ENCODE peak calls at places on chromosome 16, in five cellular contexts. L is WTC11, X is BJ, C is colonic mucosa, Q is tibial artery. U is an unnamed sample.
A peak's percentile ranks its signal among the peaks of the same experiment; 100 is the strongest.

GRCh38 chr16:5496013-5496412 is 398.4 kb upstream of the EEF2KMT start:
- DNase-seq in X (no peak), Q (no peak), L (no peak), C (no peak), U (no peak)

GRCh38 chr16:20385844-20386832 is 18.4 kb downstream of the PDILT start:
- DNase-seq in C (peak; percentile 65), Q (peak; percentile 69), X (no peak), L (peak; percentile 87), U (no peak)

GRCh38 chr16:86513471-86514277 is 3.3 kb downstream of the FOXF1 start:
- DNase-seq in X (no peak), L (no peak), Q (no peak), C (no peak), U (no peak)

GRCh38 chr16:85210423-85211169 is 98.3 kb upstream of the CIBAR2 start:
- DNase-seq in Q (no peak), L (no peak), C (no peak), X (no peak), U (peak; percentile 51)

GRCh38 chr16:67181346-67181745 is 2.4 kb downstream of the MATCAP1 start:
- DNase-seq in Q (no peak), X (no peak), C (no peak), L (no peak), U (no peak)

GRCh38 chr16:85535352-85536072 is 77.6 kb upstream of the GSE1 start:
- DNase-seq in C (peak; percentile 86), Q (no peak), L (no peak), X (no peak), U (no peak)

GRCh38 chr16:68893710-68894705 is 50.7 kb downstream of the TANGO6 start:
- DNase-seq in L (peak; percentile 46), C (no peak), X (no peak), Q (no peak), U (peak; percentile 7)

GRCh38 chr16:85536073-85536410 is 77.1 kb upstream of the GSE1 start:
- DNase-seq in Q (no peak), C (no peak), X (no peak), L (no peak), U (no peak)

GRCh38 chr16:10138881-10139280 is 43.3 kb downstream of the GRIN2A start:
- DNase-seq in Q (no peak), C (no peak), X (no peak), L (no peak), U (no peak)

GRCh38 chr16:10256855-10257641 is 74.8 kb upstream of the GRIN2A start:
- DNase-seq in C (peak; percentile 27), X (no peak), Q (no peak), L (peak; percentile 66), U (no peak)

GRCh38 chr16:57042157-57043111 is 49.9 kb upstream of the CPNE2 start:
- DNase-seq in C (no peak), Q (no peak), L (no peak), X (no peak), U (peak; percentile 58)

GRCh38 chr16:84501077-84501735 is 3.3 kb downstream of the MEAK7 start:
- DNase-seq in X (no peak), L (no peak), Q (peak; percentile 61), C (no peak), U (peak; percentile 56)

GRCh38 chr16:10878644-10879498 is 1.9 kb downstream of the CIITA start:
- DNase-seq in L (peak; percentile 26), Q (peak; percentile 76), C (peak; percentile 67), X (no peak), U (no peak)

GRCh38 chr16:89707695-89708094 is 6.2 kb upstream of the SPATA2L start:
- DNase-seq in Q (no peak), L (no peak), X (no peak), C (no peak), U (no peak)

GRCh38 chr16:17367932-17368331 is 102.8 kb downstream of the XYLT1 start:
- DNase-seq in L (peak; percentile 82), C (no peak), Q (no peak), X (no peak), U (no peak)

GRCh38 chr16:88941933-88942909 is 34.8 kb downstream of the CBFA2T3 start:
- DNase-seq in Q (no peak), C (peak; percentile 47), L (peak; percentile 83), X (no peak), U (no peak)

GRCh38 chr16:70395345-70395901 is 43.5 kb downstream of the ST3GAL2 start:
- DNase-seq in L (peak; percentile 93), X (no peak), Q (peak; percentile 75), C (peak; percentile 90), U (no peak)

GRCh38 chr16:59527206-59527997 is 793.3 kb upstream of the GOT2 start:
- DNase-seq in C (no peak), X (peak; percentile 91), L (no peak), Q (no peak), U (no peak)

GRCh38 chr16:78324649-78325274 is 225.3 kb downstream of the WWOX start:
- DNase-seq in X (no peak), C (no peak), Q (no peak), L (no peak), U (no peak)

GRCh38 chr16:11224894-11225676 is 30.9 kb downstream of the SOCS1 start:
- DNase-seq in L (no peak), X (no peak), C (peak; percentile 33), Q (no peak), U (no peak)

GRCh38 chr16:79843631-79844043 is 243.1 kb upstream of the MAF start:
- DNase-seq in Q (no peak), C (no peak), L (no peak), X (no peak), U (no peak)

GRCh38 chr16:67782567-67783352 is 23.6 kb downstream of the RANBP10 start:
- DNase-seq in Q (no peak), X (no peak), C (no peak), L (no peak), U (no peak)

GRCh38 chr16:89317729-89318429 is 100.4 kb downstream of the ZNF778 start:
- DNase-seq in X (no peak), C (peak; percentile 55), L (no peak), Q (no peak), U (no peak)

GRCh38 chr16:89764711-89765201 is 43.4 kb downstream of the ZNF276 start:
- DNase-seq in Q (peak; percentile 76), X (no peak), L (no peak), C (peak; percentile 75), U (no peak)

GRCh38 chr16:11047057-11047456 is 102.7 kb downstream of the CLEC16A start:
- DNase-seq in C (no peak), L (no peak), X (peak; percentile 68), Q (no peak), U (no peak)

GRCh38 chr16:65543781-65544740 is 422.2 kb upstream of the CDH11 start:
- DNase-seq in Q (no peak), C (no peak), X (no peak), L (no peak), U (no peak)

GRCh38 chr16:24071990-24072389 is 184.1 kb upstream of the CACNG3 start:
- DNase-seq in C (no peak), Q (no peak), X (no peak), L (no peak), U (no peak)

GRCh38 chr16:4624827-4625616 is 396 bp downstream of the MGRN1 start:
- DNase-seq in X (no peak), L (peak; percentile 76), C (peak; percentile 71), Q (peak; percentile 81), U (no peak)

GRCh38 chr16:74871608-74872007 is 97.0 kb upstream of the FA2H start:
- DNase-seq in X (no peak), L (peak; percentile 71), Q (no peak), C (no peak), U (no peak)

GRCh38 chr16:78235876-78236275 is 136.4 kb downstream of the WWOX start:
- DNase-seq in L (no peak), C (no peak), X (no peak), Q (no peak), U (no peak)

GRCh38 chr16:68396481-68396880 is 51.8 kb downstream of the SMPD3 start:
- DNase-seq in Q (no peak), L (no peak), C (peak; percentile 70), X (no peak), U (no peak)

GRCh38 chr16:4660454-4661007 is 32.8 kb upstream of the NUDT16L1 start:
- DNase-seq in C (no peak), X (no peak), Q (peak; percentile 71), L (no peak), U (peak; percentile 76)

GRCh38 chr16:67939507-67940435 is 3.1 kb upstream of the PSMB10 start:
- DNase-seq in C (peak; percentile 72), Q (no peak), X (no peak), L (no peak), U (no peak)

GRCh38 chr16:86306811-86307517 is 203.4 kb upstream of the FOXF1 start:
- DNase-seq in X (peak; percentile 60), Q (no peak), L (no peak), C (no peak), U (no peak)

GRCh38 chr16:67666538-67667433 is at the start of the genes C16orf86 and ENKD1:
- DNase-seq in C (peak; percentile 83), Q (peak; percentile 91), L (peak; percentile 87), X (no peak), U (peak; percentile 34)

GRCh38 chr16:3283525-3284447 is 495 bp downstream of the ZNF263 start:
- DNase-seq in X (no peak), Q (peak; percentile 56), C (no peak), L (peak; percentile 20), U (no peak)

GRCh38 chr16:11502239-11502638 is 84.5 kb downstream of the LITAF start:
- DNase-seq in Q (no peak), L (no peak), C (no peak), X (no peak), U (no peak)

GRCh38 chr16:50103764-50104163 is 38.0 kb downstream of the HEATR3 start:
- DNase-seq in C (no peak), Q (no peak), L (no peak), X (no peak), U (peak; percentile 56)

GRCh38 chr16:29842732-29843346 is 20.2 kb downstream of the CDIPT start:
- DNase-seq in Q (no peak), L (no peak), X (no peak), C (no peak), U (no peak)
- TF ChIP-seq CTCF in Q (no peak), L (no peak), X (no peak), C (no peak), U (no peak)

GRCh38 chr16:893360-893759 is 77.4 kb downstream of the LMF1 start:
- DNase-seq in C (no peak), L (no peak), Q (no peak), X (no peak), U (no peak)
- TF ChIP-seq CTCF in C (no peak), L (no peak), Q (no peak), X (no peak), U (no peak)

GRCh38 chr16:58462997-58463891 is 36.7 kb upstream of the NDRG4 start:
- DNase-seq in X (no peak), Q (no peak), L (peak; percentile 36), C (no peak), U (no peak)

GRCh38 chr16:58466396-58466795 is 33.5 kb upstream of the NDRG4 start:
- DNase-seq in C (no peak), L (no peak), X (no peak), Q (no peak), U (no peak)

GRCh38 chr16:58465817-58466216 is 34.1 kb upstream of the NDRG4 start:
- DNase-seq in X (no peak), Q (no peak), C (no peak), L (no peak), U (no peak)

GRCh38 chr16:58464047-58464915 is 35.7 kb upstream of the NDRG4 start:
- DNase-seq in Q (no peak), X (no peak), C (no peak), L (peak; percentile 42), U (no peak)

GRCh38 chr16:58464916-58465731 is 34.8 kb upstream of the NDRG4 start:
- DNase-seq in L (peak; percentile 57), Q (no peak), X (no peak), C (no peak), U (no peak)
- TF ChIP-seq CTCF in L (no peak), Q (no peak), X (no peak), C (no peak), U (peak; percentile 36)

GRCh38 chr16:21985524-21985923 is 15.4 kb downstream of the PDZD9 start:
- DNase-seq in X (no peak), Q (no peak), C (no peak), L (no peak), U (no peak)
- TF ChIP-seq CTCF in X (no peak), Q (no peak), C (no peak), L (no peak), U (no peak)

U was measured in kidney epithelial cell.